ENCODE peak calls at places on chromosomes 1 and 21, in seven cellular contexts. M is lung, K is neuronal stem cell, A is transverse colon, D is mucosa of descending colon, L is left ventricle myocardium inferior, C is pancreas. U is an unnamed sample. For H3K36me3 and H3K4me1, the result is how much of the 10 kb centered on the place peaks cover.

GRCh38 chr1:149849947-149850360 is 49.4 kb upstream of the BOLA1 start:
- DNase-seq in K (no peak), D (peak), C (peak), L (no peak), A (no peak), M (no peak), U (peak)

GRCh38 chr1:234862944-234863515 is 253.1 kb upstream of the IRF2BP2 start:
- DNase-seq in D (peak), A (peak), L (peak), M (no peak), C (peak), K (no peak), U (no peak)

GRCh38 chr1:210598135-210598652 is 269.5 kb downstream of the HHAT start:
- DNase-seq in K (no peak), L (no peak), A (peak), M (peak), C (peak), D (peak), U (peak)

GRCh38 chr1:175960169-175960568 is 216.8 kb upstream of the TNR start:
- DNase-seq in D (no peak), C (no peak), L (no peak), M (no peak), A (no peak), K (no peak), U (no peak)

GRCh38 chr1:231182317-231182716 is 20.5 kb downstream of the TRIM67 start:
- DNase-seq in L (no peak), D (no peak), A (no peak), C (no peak), K (no peak), M (no peak), U (no peak)

GRCh38 chr21:45998871-45999580 is 17.5 kb downstream of the COL6A1 start:
- DNase-seq in M (no peak), L (peak), C (peak), D (no peak), K (no peak), A (no peak), U (no peak)

GRCh38 chr1:25738507-25738906 is 61.5 kb upstream of the SELENON start:
- DNase-seq in D (no peak), A (no peak), K (no peak), M (no peak), C (no peak), L (no peak), U (no peak)

GRCh38 chr1:5423109-5423508 is 569.1 kb downstream of the NPHP4 start:
- DNase-seq in D (no peak), L (no peak), C (no peak), A (no peak), M (no peak), K (no peak), U (no peak)

GRCh38 chr1:229631148-229631547 is 5.1 kb downstream of the URB2 start:
- DNase-seq in M (no peak), L (no peak), K (no peak), D (no peak), A (no peak), C (no peak), U (no peak)
- H3K36me3 ChIP-seq in M (under half), L (under half), K (half or more), D (under half), A (under half), C (under half), U (under half)

GRCh38 chr1:32744063-32744410 is 41.5 kb upstream of the SYNC start:
- DNase-seq in M (no peak), K (no peak), D (no peak), A (no peak), L (no peak), C (no peak), U (no peak)
- H3K4me1 ChIP-seq in M (under half), K (under half), D (under half), A (under half), L (under half), C (under half), U (under half)

DNA sequence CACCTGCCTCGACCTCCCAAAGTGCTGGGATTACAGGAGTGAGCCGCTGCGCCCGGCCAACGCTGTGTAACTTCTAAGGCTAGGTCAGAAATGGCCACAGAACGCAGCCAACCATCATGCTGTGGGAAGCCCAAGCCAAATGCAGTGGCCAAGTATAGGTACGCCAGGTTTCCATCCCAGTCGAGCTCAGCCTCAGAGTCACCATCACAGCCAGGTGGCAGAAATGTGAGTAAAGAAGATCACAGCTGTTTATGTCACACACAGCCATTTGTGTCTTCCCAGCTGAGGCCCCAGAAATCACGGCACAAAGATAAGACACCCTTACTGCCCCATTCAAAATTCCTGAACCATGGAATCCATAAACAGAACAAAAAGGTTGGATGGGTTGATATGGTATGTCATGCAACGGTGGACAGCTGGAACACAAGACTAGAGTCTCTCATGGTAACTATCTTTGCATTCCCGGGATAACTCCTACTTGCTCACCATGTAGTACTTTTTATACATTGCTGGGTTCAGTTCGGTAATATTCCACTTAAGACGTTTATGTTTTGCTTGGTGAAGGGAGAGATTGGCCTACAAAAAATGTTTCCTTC is 84.3 kb downstream of the SLC45A1 start:
- DNase-seq in L (no peak), A (no peak), C (no peak), K (no peak), D (no peak), M (no peak), U (no peak)
- H3K36me3 ChIP-seq in L (under half), A (under half), C (under half), K (half or more), D (under half), M (under half), U (under half)

DNA sequence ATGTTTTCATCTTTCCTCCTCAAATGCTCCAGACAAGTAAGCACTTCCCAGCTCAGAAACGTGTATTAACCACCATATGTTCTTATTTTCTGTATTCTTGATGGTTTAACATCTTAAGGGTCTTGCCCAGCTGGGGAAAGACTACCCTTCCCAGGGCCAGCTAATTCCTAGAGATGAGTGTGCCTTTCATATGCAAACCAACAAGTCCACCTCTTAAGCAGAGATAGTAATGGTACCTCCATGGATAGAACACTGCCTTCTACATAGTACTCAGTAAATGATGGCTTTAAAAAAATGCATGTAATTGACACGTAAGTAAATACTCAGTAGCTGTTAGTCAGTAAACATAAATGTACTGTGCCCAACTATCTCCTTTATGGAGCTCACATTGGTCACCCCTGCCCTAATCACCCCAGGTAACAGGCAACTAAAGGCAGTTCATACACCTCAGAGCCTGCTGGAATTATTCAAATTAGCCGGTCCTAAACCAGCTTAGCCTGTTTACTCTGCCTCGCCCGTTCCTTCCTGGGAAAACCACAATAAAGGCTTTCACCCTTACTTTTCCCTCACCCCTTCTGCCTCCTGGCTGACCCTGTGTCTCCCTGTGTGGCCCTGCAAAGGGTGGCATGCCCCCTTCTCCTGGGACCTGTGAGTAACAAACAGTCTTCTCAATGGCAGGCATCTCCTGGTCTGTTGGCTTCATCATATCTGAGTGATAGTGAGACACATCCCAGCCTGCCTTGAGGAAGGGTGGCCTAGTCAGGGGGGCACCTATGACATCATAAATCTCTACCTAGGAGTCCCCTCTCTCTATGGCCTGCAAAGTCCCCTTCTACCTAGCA is 40.1 kb upstream of the KLHDC7A start:
- DNase-seq in D (peak), A (peak), K (no peak), M (no peak), C (no peak), L (no peak), U (no peak)
- H3K4me1 ChIP-seq in D (under half), A (under half), K (under half), M (under half), C (under half), L (under half), U (under half)

U was measured in cardiac muscle cell.